ENCODE peak calls at places on chromosome 11, in five cellular contexts. One of them, this sample, is unnamed.

GRCh38 chr11:132032555-132032954 is 662.1 kb downstream of the NTM start:
- DNase-seq in HCT116: no peak
- DNase-seq in K562: no peak
- DNase-seq in SK-N-SH: no peak
- DNase-seq in HepG2: no peak
- DNase-seq in this sample: no peak

GRCh38 chr11:2095198-2095520 is 44.0 kb downstream of the IGF2 start:
- DNase-seq in HCT116: no peak
- DNase-seq in K562: no peak
- DNase-seq in SK-N-SH: no peak
- DNase-seq in HepG2: no peak
- DNase-seq in this sample: no peak

GRCh38 chr11:19628018-19628417 is 84.6 kb upstream of the NAV2 start:
- DNase-seq in HCT116: no peak
- DNase-seq in K562: no peak
- DNase-seq in SK-N-SH: no peak
- DNase-seq in HepG2: no peak
- DNase-seq in this sample: no peak

GRCh38 chr11:32960553-32961164 is 55.0 kb upstream of the DEPDC7 start:
- DNase-seq in HCT116: peak
- DNase-seq in K562: peak
- DNase-seq in SK-N-SH: peak
- DNase-seq in HepG2: peak
- DNase-seq in this sample: no peak

GRCh38 chr11:11568651-11569229 is 53.1 kb downstream of the GALNT18 start:
- DNase-seq in HCT116: no peak
- DNase-seq in K562: no peak
- DNase-seq in SK-N-SH: no peak
- DNase-seq in HepG2: no peak
- DNase-seq in this sample: no peak

GRCh38 chr11:85685820-85686459 is at the start of gene CCDC89:
- DNase-seq in HCT116: no peak
- DNase-seq in K562: no peak
- DNase-seq in SK-N-SH: peak
- DNase-seq in HepG2: peak
- DNase-seq in this sample: no peak

GRCh38 chr11:120546312-120547205 is 35.0 kb downstream of the GRIK4 start:
- DNase-seq in HCT116: peak
- DNase-seq in K562: no peak
- DNase-seq in SK-N-SH: no peak
- DNase-seq in HepG2: no peak
- DNase-seq in this sample: no peak

GRCh38 chr11:102414559-102414958 is 38.0 kb downstream of the TMEM123 start:
- DNase-seq in HCT116: no peak
- DNase-seq in K562: no peak
- DNase-seq in SK-N-SH: no peak
- DNase-seq in HepG2: no peak
- DNase-seq in this sample: no peak

GRCh38 chr11:124891390-124891861 is 6.2 kb downstream of the ROBO4 start:
- DNase-seq in HCT116: no peak
- DNase-seq in K562: no peak
- DNase-seq in SK-N-SH: peak
- DNase-seq in HepG2: no peak
- DNase-seq in this sample: no peak

GRCh38 chr11:116535120-116535519 is 237.7 kb downstream of the BUD13 start:
- DNase-seq in HCT116: no peak
- DNase-seq in K562: no peak
- DNase-seq in SK-N-SH: no peak
- DNase-seq in HepG2: no peak
- DNase-seq in this sample: no peak

GRCh38 chr11:126340960-126341709 is 14.4 kb upstream of the ST3GAL4 start:
- DNase-seq in HCT116: no peak
- DNase-seq in K562: no peak
- DNase-seq in SK-N-SH: no peak
- DNase-seq in HepG2: no peak
- DNase-seq in this sample: no peak

GRCh38 chr11:61297741-61298140 is 2.6 kb upstream of the VWCE start:
- DNase-seq in HCT116: no peak
- DNase-seq in K562: no peak
- DNase-seq in SK-N-SH: no peak
- DNase-seq in HepG2: peak
- DNase-seq in this sample: no peak

GRCh38 chr11:46381046-46381835 is at the start of gene MDK:
- DNase-seq in HCT116: no peak
- DNase-seq in K562: peak
- DNase-seq in SK-N-SH: peak
- DNase-seq in HepG2: peak
- DNase-seq in this sample: no peak

GRCh38 chr11:65899356-65900124 is 648 bp downstream of the FOSL1 start:
- DNase-seq in HCT116: no peak
- DNase-seq in K562: peak
- DNase-seq in SK-N-SH: peak
- DNase-seq in HepG2: peak
- DNase-seq in this sample: no peak

GRCh38 chr11:57745206-57745605 is 3.9 kb downstream of the SELENOH start:
- DNase-seq in HCT116: no peak
- DNase-seq in K562: no peak
- DNase-seq in SK-N-SH: no peak
- DNase-seq in HepG2: no peak
- DNase-seq in this sample: no peak

GRCh38 chr11:45816614-45817013 is 11.7 kb downstream of the SLC35C1 start:
- DNase-seq in HCT116: no peak
- DNase-seq in K562: no peak
- DNase-seq in SK-N-SH: no peak
- DNase-seq in HepG2: no peak
- DNase-seq in this sample: no peak

GRCh38 chr11:37512156-37512780 is 914.2 kb upstream of the RAG2 start:
- DNase-seq in HCT116: no peak
- DNase-seq in K562: no peak
- DNase-seq in SK-N-SH: no peak
- DNase-seq in HepG2: no peak
- DNase-seq in this sample: no peak

GRCh38 chr11:66172146-66172545 is 96.3 kb upstream of the RAB1B start:
- DNase-seq in HCT116: peak
- DNase-seq in K562: no peak
- DNase-seq in SK-N-SH: no peak
- DNase-seq in HepG2: no peak
- DNase-seq in this sample: no peak

GRCh38 chr11:68655406-68655805 is 28.9 kb upstream of the GAL start:
- DNase-seq in HCT116: no peak
- DNase-seq in K562: no peak
- DNase-seq in SK-N-SH: no peak
- DNase-seq in HepG2: no peak
- DNase-seq in this sample: no peak

GRCh38 chr11:69843529-69843921 is 24.3 kb upstream of the FGF3 start:
- DNase-seq in HCT116: no peak
- DNase-seq in K562: no peak
- DNase-seq in SK-N-SH: no peak
- DNase-seq in HepG2: no peak
- DNase-seq in this sample: no peak

GRCh38 chr11:69852051-69852450 is 32.8 kb upstream of the FGF3 start:
- DNase-seq in HCT116: no peak
- DNase-seq in K562: no peak
- DNase-seq in SK-N-SH: no peak
- DNase-seq in HepG2: no peak
- DNase-seq in this sample: no peak

GRCh38 chr11:69842746-69843528 is 23.7 kb upstream of the FGF3 start:
- DNase-seq in HCT116: no peak
- DNase-seq in K562: no peak
- DNase-seq in SK-N-SH: no peak
- DNase-seq in HepG2: no peak
- DNase-seq in this sample: no peak

GRCh38 chr11:69844396-69844795 is 25.2 kb upstream of the FGF3 start:
- DNase-seq in HCT116: no peak
- DNase-seq in K562: no peak
- DNase-seq in SK-N-SH: no peak
- DNase-seq in HepG2: no peak
- DNase-seq in this sample: no peak

GRCh38 chr11:69848196-69848595 is 29.0 kb upstream of the FGF3 start:
- DNase-seq in HCT116: no peak
- DNase-seq in K562: no peak
- DNase-seq in SK-N-SH: no peak
- DNase-seq in HepG2: no peak
- DNase-seq in this sample: no peak
- H3K27ac ChIP-seq in HCT116: no peak
- H3K27ac ChIP-seq in K562: no peak
- H3K27ac ChIP-seq in SK-N-SH: no peak
- H3K27ac ChIP-seq in HepG2: no peak
- H3K27ac ChIP-seq in this sample: no peak

GRCh38 chr11:8671242-8671641 is 11.2 kb downstream of the TRIM66 start:
- DNase-seq in HCT116: no peak
- DNase-seq in K562: no peak
- DNase-seq in SK-N-SH: peak
- DNase-seq in HepG2: no peak
- DNase-seq in this sample: peak
- TF ChIP-seq YY1 in HCT116: no peak
- TF ChIP-seq YY1 in K562: no peak
- TF ChIP-seq YY1 in SK-N-SH: peak
- TF ChIP-seq YY1 in HepG2: no peak
- TF ChIP-seq YY1 in this sample: peak

GRCh38 chr11:9748361-9748970 is 84.6 kb downstream of the SWAP70 start:
- DNase-seq in HCT116: peak
- DNase-seq in K562: peak
- DNase-seq in SK-N-SH: peak
- DNase-seq in HepG2: peak
- DNase-seq in this sample: no peak
- TF ChIP-seq MAX in HCT116: no peak
- TF ChIP-seq MAX in K562: no peak
- TF ChIP-seq MAX in SK-N-SH: no peak
- TF ChIP-seq MAX in HepG2: no peak
- TF ChIP-seq MAX in this sample: no peak

GRCh38 chr11:122692444-122692843 is 36.9 kb downstream of the UBASH3B start:
- DNase-seq in HCT116: no peak
- DNase-seq in K562: no peak
- DNase-seq in SK-N-SH: no peak
- DNase-seq in HepG2: no peak
- DNase-seq in this sample: no peak

GRCh38 chr11:122691751-122692150 is 36.2 kb downstream of the UBASH3B start:
- DNase-seq in HCT116: no peak
- DNase-seq in K562: no peak
- DNase-seq in SK-N-SH: peak
- DNase-seq in HepG2: peak
- DNase-seq in this sample: no peak

GRCh38 chr11:122695076-122695620 is 39.6 kb downstream of the UBASH3B start:
- DNase-seq in HCT116: no peak
- DNase-seq in K562: no peak
- DNase-seq in SK-N-SH: no peak
- DNase-seq in HepG2: no peak
- DNase-seq in this sample: no peak

GRCh38 chr11:122690292-122690691 is 34.8 kb downstream of the UBASH3B start:
- DNase-seq in HCT116: no peak
- DNase-seq in K562: no peak
- DNase-seq in SK-N-SH: no peak
- DNase-seq in HepG2: no peak
- DNase-seq in this sample: no peak

GRCh38 chr11:122690801-122691649 is 35.5 kb downstream of the UBASH3B start:
- DNase-seq in HCT116: no peak
- DNase-seq in K562: no peak
- DNase-seq in SK-N-SH: no peak
- DNase-seq in HepG2: no peak
- DNase-seq in this sample: no peak
- H3K27ac ChIP-seq in HCT116: no peak
- H3K27ac ChIP-seq in K562: no peak
- H3K27ac ChIP-seq in SK-N-SH: no peak
- H3K27ac ChIP-seq in HepG2: no peak
- H3K27ac ChIP-seq in this sample: no peak

GRCh38 chr11:64056213-64056785 is 20.6 kb downstream of the FLRT1 start:
- DNase-seq in HCT116: no peak
- DNase-seq in K562: no peak
- DNase-seq in SK-N-SH: peak
- DNase-seq in HepG2: no peak
- DNase-seq in this sample: no peak
- TF ChIP-seq YY1 in HCT116: no peak
- TF ChIP-seq YY1 in K562: no peak
- TF ChIP-seq YY1 in SK-N-SH: no peak
- TF ChIP-seq YY1 in HepG2: no peak
- TF ChIP-seq YY1 in this sample: no peak

GRCh38 chr11:121889168-121889567 is 226.8 kb downstream of the BLID start:
- DNase-seq in HCT116: no peak
- DNase-seq in K562: no peak
- DNase-seq in SK-N-SH: no peak
- DNase-seq in HepG2: no peak
- DNase-seq in this sample: no peak
- TF ChIP-seq MAX in HCT116: no peak
- TF ChIP-seq MAX in K562: no peak
- TF ChIP-seq MAX in SK-N-SH: no peak
- TF ChIP-seq MAX in HepG2: no peak
- TF ChIP-seq MAX in this sample: no peak

GRCh38 chr11:9701799-9702198 is 37.9 kb downstream of the SWAP70 start:
- DNase-seq in HCT116: no peak
- DNase-seq in K562: no peak
- DNase-seq in SK-N-SH: no peak
- DNase-seq in HepG2: no peak
- DNase-seq in this sample: no peak

GRCh38 chr11:9700105-9700801 is 36.4 kb downstream of the SWAP70 start:
- DNase-seq in HCT116: no peak
- DNase-seq in K562: no peak
- DNase-seq in SK-N-SH: no peak
- DNase-seq in HepG2: no peak
- DNase-seq in this sample: no peak

GRCh38 chr11:9704620-9705019 is 40.7 kb downstream of the SWAP70 start:
- DNase-seq in HCT116: no peak
- DNase-seq in K562: no peak
- DNase-seq in SK-N-SH: no peak
- DNase-seq in HepG2: no peak
- DNase-seq in this sample: no peak

GRCh38 chr11:9704037-9704436 is 40.2 kb downstream of the SWAP70 start:
- DNase-seq in HCT116: no peak
- DNase-seq in K562: no peak
- DNase-seq in SK-N-SH: no peak
- DNase-seq in HepG2: no peak
- DNase-seq in this sample: no peak

GRCh38 chr11:9703280-9703679 is 39.4 kb downstream of the SWAP70 start:
- DNase-seq in HCT116: no peak
- DNase-seq in K562: no peak
- DNase-seq in SK-N-SH: no peak
- DNase-seq in HepG2: no peak
- DNase-seq in this sample: no peak
- H3K27ac ChIP-seq in HCT116: no peak
- H3K27ac ChIP-seq in K562: no peak
- H3K27ac ChIP-seq in SK-N-SH: no peak
- H3K27ac ChIP-seq in HepG2: no peak
- H3K27ac ChIP-seq in this sample: no peak